ENCODE peak calls at places on chromosomes 3 and 15, in five cellular contexts. O is mesothelial cell of epicardium; E is effector CD8-positive, alpha-beta T cell; V is NCI-H1694 treated with DMSO at 0.1 percent for 48 hours; F is ovary. A is an unnamed sample.

GRCh38 chr3:144362126-144362525 is 390.5 kb downstream of the DIPK2A start:
- DNase-seq in V (no peak), F (no peak), O (no peak), E (no peak), A (no peak)

GRCh38 chr15:86059851-86060250 is 19.8 kb upstream of the AGBL1 start:
- DNase-seq in V (no peak), O (no peak), E (no peak), F (no peak), A (no peak)

GRCh38 chr3:94011208-94011842 is 17.1 kb downstream of the STX19 start:
- DNase-seq in O (no peak), E (no peak), V (no peak), F (no peak), A (no peak)

GRCh38 chr15:31556494-31557150 is 230.0 kb downstream of the KLF13 start:
- DNase-seq in O (no peak), V (no peak), F (no peak), E (no peak), A (no peak)

GRCh38 chr3:146036289-146036688 is 124.7 kb downstream of the PLOD2 start:
- DNase-seq in E (no peak), O (no peak), V (no peak), F (no peak), A (no peak)

GRCh38 chr15:55991841-55992768 is 1.3 kb downstream of the NEDD4 start:
- DNase-seq in F (no peak), E (no peak), O (no peak), V (no peak), A (no peak)

GRCh38 chr3:65833761-65834505 is 204.8 kb downstream of the MAGI1 start:
- DNase-seq in V (no peak), E (no peak), F (no peak), O (no peak), A (no peak)

GRCh38 chr3:190738756-190739155 is 123.7 kb downstream of the GMNC start:
- DNase-seq in V (no peak), E (no peak), F (no peak), O (no peak), A (no peak)

GRCh38 chr15:56933420-56934210 is 15.2 kb downstream of the TCF12 start:
- DNase-seq in O (no peak), F (no peak), E (no peak), V (no peak), A (no peak)

GRCh38 chr15:63374686-63375520 is 6.7 kb downstream of the CA12 start:
- DNase-seq in V (peak), O (no peak), E (no peak), F (no peak), A (peak)

A was measured in heart right ventricle.